ENCODE peak calls at places on chromosomes 13 and 19, in seven cellular contexts. P, X, I, V, F, D and S are unnamed samples.

GRCh38 chr13:77729502-77730221 is 32.2 kb downstream of the SLAIN1 start:
- DNase-seq in P (no peak), X (no peak), I (no peak), V (no peak), F (no peak), D (peak; percentile 7), S (no peak)

GRCh38 chr19:55643733-55644116 is 276 bp downstream of the ZNF581 start:
- DNase-seq in P (no peak), X (no peak), I (no peak), V (no peak), F (peak; percentile 23), D (no peak), S (no peak)

GRCh38 chr13:101346942-101347728 is 69.2 kb downstream of the NALCN start:
- DNase-seq in P (no peak), X (no peak), I (no peak), V (no peak), F (no peak), D (no peak), S (no peak)

GRCh38 chr13:24361852-24362366 is 52.5 kb downstream of the C1QTNF9 start:
- DNase-seq in P (no peak), X (no peak), I (no peak), V (no peak), F (no peak), D (no peak), S (no peak)

GRCh38 chr19:15701757-15702589 is 25.9 kb upstream of the OR10H2 start:
- DNase-seq in P (peak; percentile 67), X (no peak), I (no peak), V (no peak), F (no peak), D (no peak), S (no peak)

GRCh38 chr13:112012705-112013085 is 54.3 kb upstream of the SOX1 start:
- DNase-seq in P (no peak), X (no peak), I (no peak), V (no peak), F (no peak), D (no peak), S (no peak)

GRCh38 chr19:5369962-5370367 is 29.4 kb upstream of the PTPRS start:
- DNase-seq in P (peak; percentile 56), X (no peak), I (no peak), V (no peak), F (no peak), D (peak; percentile 46), S (no peak)

GRCh38 chr19:42175952-42176648 is 41.4 kb downstream of the DEDD2 start:
- DNase-seq in P (no peak), X (no peak), I (no peak), V (no peak), F (no peak), D (no peak), S (no peak)

GRCh38 chr13:94537740-94538630 is 58.0 kb downstream of the TGDS start:
- DNase-seq in P (no peak), X (no peak), I (no peak), V (no peak), F (no peak), D (no peak), S (no peak)

GRCh38 chr19:47156861-47157454 is 26.3 kb downstream of the SAE1 start:
- DNase-seq in P (no peak), X (no peak), I (no peak), V (no peak), F (no peak), D (no peak), S (no peak)

GRCh38 chr13:46726347-46726746 is 70.6 kb downstream of the ESD start:
- DNase-seq in P (no peak), X (no peak), I (no peak), V (no peak), F (no peak), D (no peak), S (no peak)

GRCh38 chr13:35789335-35790166 is 313.1 kb upstream of the MAB21L1 start:
- DNase-seq in P (no peak), X (no peak), I (no peak), V (no peak), F (no peak), D (no peak), S (no peak)

GRCh38 chr19:15563325-15563794 is 51.7 kb upstream of the CYP4F8 start:
- DNase-seq in P (peak; percentile 67), X (no peak), I (peak; percentile 69), V (no peak), F (no peak), D (peak; percentile 61), S (no peak)

GRCh38 chr19:10549733-10550132 is 6.0 kb downstream of the ATG4D start:
- DNase-seq in P (no peak), X (no peak), I (no peak), V (no peak), F (no peak), D (no peak), S (no peak)

GRCh38 chr13:31878955-31879354 is 139.6 kb downstream of the RXFP2 start:
- DNase-seq in P (no peak), X (no peak), I (no peak), V (no peak), F (no peak), D (no peak), S (no peak)

GRCh38 chr19:13526552-13526951 is 20.3 kb upstream of the CACNA1A start:
- DNase-seq in P (no peak), X (no peak), I (no peak), V (no peak), F (no peak), D (no peak), S (no peak)

GRCh38 chr13:75585153-75585552 is 35.6 kb downstream of the UCHL3 start:
- DNase-seq in P (no peak), X (no peak), I (no peak), V (no peak), F (no peak), D (no peak), S (no peak)

GRCh38 chr13:75583101-75583500 is 33.5 kb downstream of the UCHL3 start:
- DNase-seq in P (no peak), X (no peak), I (no peak), V (no peak), F (no peak), D (no peak), S (no peak)

GRCh38 chr13:75581874-75582640 is 32.5 kb downstream of the UCHL3 start:
- DNase-seq in P (no peak), X (no peak), I (no peak), V (no peak), F (no peak), D (peak; percentile 16), S (no peak)

GRCh38 chr13:75579529-75579928 is 29.9 kb downstream of the UCHL3 start:
- DNase-seq in P (no peak), X (no peak), I (no peak), V (no peak), F (no peak), D (no peak), S (no peak)
- TF ChIP-seq CTCF in P (no peak), X (no peak), I (no peak), V (no peak), F (no peak), D (no peak), S (no peak)

GRCh38 chr13:97234236-97234635 is 12.1 kb downstream of the MBNL2 start:
- DNase-seq in P (peak; percentile 82), X (no peak), I (no peak), V (no peak), F (no peak), D (no peak), S (no peak)

GRCh38 chr13:97235549-97236206 is 13.5 kb downstream of the MBNL2 start:
- DNase-seq in P (peak; percentile 86), X (no peak), I (no peak), V (peak; percentile 60), F (peak; percentile 57), D (no peak), S (no peak)

GRCh38 chr13:97234742-97235141 is 12.6 kb downstream of the MBNL2 start:
- DNase-seq in P (peak; percentile 84), X (no peak), I (no peak), V (no peak), F (no peak), D (no peak), S (no peak)

GRCh38 chr13:97231832-97232201 is 9.7 kb downstream of the MBNL2 start:
- DNase-seq in P (no peak), X (no peak), I (no peak), V (no peak), F (no peak), D (no peak), S (no peak)

DNA sequence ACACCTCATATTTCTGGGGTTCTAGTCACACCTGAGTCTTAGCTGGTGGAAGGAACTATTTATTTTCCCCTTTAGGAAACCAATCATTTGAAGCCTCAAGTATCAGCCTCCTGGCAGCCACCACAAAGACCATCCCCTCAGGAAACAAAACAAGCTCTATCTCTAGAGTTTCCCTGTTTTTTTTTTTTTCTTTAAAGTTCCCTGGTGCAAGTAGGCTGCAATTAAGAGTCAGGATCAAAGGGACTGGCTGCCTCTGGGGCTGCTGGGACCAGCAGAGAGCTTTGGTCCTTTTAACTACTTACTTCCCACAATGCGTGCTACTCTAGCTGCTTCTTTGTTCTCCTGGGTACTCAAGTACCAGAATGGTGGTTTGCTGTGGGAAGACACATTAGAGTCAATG is 11.4 kb downstream of the MBNL2 start:
- DNase-seq in P (no peak), X (no peak), I (no peak), V (no peak), F (no peak), D (no peak), S (no peak)
- H3K4me1 ChIP-seq in P (peaks cover 6% of the 10 kb centered on the region), X (peaks cover 2% of the 10 kb centered on the region), I (peaks cover 23% of the 10 kb centered on the region), V (peaks cover 19% of the 10 kb centered on the region), F (peaks cover 48% of the 10 kb centered on the region), D (peaks cover 29% of the 10 kb centered on the region), S (peaks cover 88% of the 10 kb centered on the region)

GRCh38 chr13:30861836-30862467 is 44.1 kb upstream of the MEDAG start:
- DNase-seq in P (no peak), X (no peak), I (no peak), V (no peak), F (no peak), D (no peak), S (no peak)
- H3K27ac ChIP-seq in P (no peak overlapping the region), X (peak overlapping the region; percentile 90), I (no peak overlapping the region), V (no peak overlapping the region), F (no peak overlapping the region), D (no peak overlapping the region), S (peak overlapping the region; percentile 87)

GRCh38 chr19:566844-567243 is 5.6 kb upstream of the BSG start:
- DNase-seq in P (no peak), X (peak; percentile 43), I (no peak), V (no peak), F (no peak), D (no peak), S (peak; percentile 65)

GRCh38 chr19:567296-567900 is 5.0 kb upstream of the BSG start:
- DNase-seq in P (no peak), X (no peak), I (no peak), V (no peak), F (no peak), D (no peak), S (peak; percentile 56)

GRCh38 chr19:570315-570714 is 2.1 kb upstream of the BSG start:
- DNase-seq in P (no peak), X (no peak), I (no peak), V (no peak), F (no peak), D (no peak), S (no peak)

GRCh38 chr19:571127-571974 is 1.0 kb upstream of the BSG start:
- DNase-seq in P (peak; percentile 76), X (peak; percentile 37), I (peak; percentile 47), V (no peak), F (no peak), D (peak; percentile 64), S (no peak)

DNA sequence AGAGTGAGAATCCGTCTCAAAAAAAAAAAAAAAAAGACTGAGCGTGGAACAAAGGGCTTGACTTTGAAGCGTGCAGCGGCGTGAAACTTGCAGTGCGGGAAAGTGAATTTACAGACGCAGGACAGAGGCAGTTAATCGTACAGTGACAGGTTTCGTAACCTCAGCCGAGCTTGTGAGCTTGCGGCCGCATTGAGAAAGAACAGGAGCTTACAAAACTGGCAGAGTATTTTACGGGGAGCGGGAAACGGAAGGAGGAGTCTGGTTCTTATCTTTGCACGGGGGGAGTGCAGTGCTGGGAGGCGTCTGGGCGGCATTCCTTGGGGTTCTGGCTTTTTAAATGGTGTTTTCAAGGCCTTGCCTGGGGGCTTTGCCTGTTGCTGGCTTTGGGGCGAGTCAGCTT is 6.0 kb upstream of the BSG start:
- DNase-seq in P (no peak), X (peak; percentile 94), I (peak; percentile 85), V (no peak), F (no peak), D (peak; percentile 57), S (peak; percentile 96)
- TF ChIP-seq CTCF in P (no peak), X (no peak), I (no peak), V (no peak), F (no peak), D (no peak), S (no peak)